ENCODE peak calls at places on chromosomes 7 and 10, in four cellular contexts. F, E, X and J are unnamed samples.
A peak's percentile ranks its signal among the peaks of the same experiment; 100 is the strongest.

GRCh38 chr7:56291-56913 is 136.0 kb upstream of the FAM20C start:
- DNase-seq in F (no peak), E (no peak), X (no peak), J (no peak)

GRCh38 chr7:112546723-112547513 is 66.1 kb downstream of the LSMEM1 start:
- DNase-seq in F (no peak), E (no peak), X (no peak), J (no peak)

GRCh38 chr10:132376394-132376851 is 20.6 kb upstream of the PWWP2B start:
- DNase-seq in F (no peak), E (no peak), X (no peak), J (peak; percentile 12)

GRCh38 chr10:51585742-51586141 is 113.7 kb downstream of the CSTF2T start:
- DNase-seq in F (no peak), E (no peak), X (no peak), J (no peak)

GRCh38 chr7:108420482-108420908 is 35.7 kb downstream of the NRCAM start:
- DNase-seq in F (no peak), E (no peak), X (no peak), J (no peak)

GRCh38 chr7:2202361-2202761 is 30.4 kb downstream of the MAD1L1 start:
- DNase-seq in F (no peak), E (no peak), X (no peak), J (no peak)

GRCh38 chr7:50303082-50303893 is 1.2 kb upstream of the IKZF1 start:
- DNase-seq in F (no peak), E (no peak), X (no peak), J (no peak)

GRCh38 chr7:91353923-91354322 is 89.7 kb downstream of the FZD1 start:
- DNase-seq in F (no peak), E (no peak), X (no peak), J (no peak)

GRCh38 chr7:22943997-22944396 is 69.9 kb downstream of the HYCC1 start:
- DNase-seq in F (no peak), E (no peak), X (no peak), J (no peak)

GRCh38 chr7:159119026-159119741 is 25.5 kb downstream of the VIPR2 start:
- DNase-seq in F (no peak), E (no peak), X (no peak), J (no peak)

GRCh38 chr7:81769891-81770818 is at the start of gene HGF:
- DNase-seq in F (no peak), E (no peak), X (no peak), J (peak; percentile 15)

GRCh38 chr10:75845538-75845937 is 414.1 kb downstream of the LRMDA start:
- DNase-seq in F (no peak), E (no peak), X (no peak), J (no peak)

GRCh38 chr7:84454174-84454959 is 259.8 kb upstream of the SEMA3A start:
- DNase-seq in F (no peak), E (no peak), X (no peak), J (no peak)

GRCh38 chr10:45372251-45372951 is 1.6 kb upstream of the ALOX5 start:
- DNase-seq in F (no peak), E (no peak), X (no peak), J (no peak)

GRCh38 chr10:130175074-130175473 is 38.9 kb downstream of the GLRX3 start:
- DNase-seq in F (peak; percentile 40), E (no peak), X (no peak), J (no peak)

GRCh38 chr10:69403519-69403918 is 13.2 kb downstream of the TACR2 start:
- DNase-seq in F (no peak), E (no peak), X (no peak), J (no peak)

GRCh38 chr7:70647801-70648491 is 484.0 kb upstream of the GALNT17 start:
- DNase-seq in F (peak; percentile 87), E (peak; percentile 77), X (peak; percentile 63), J (no peak)

GRCh38 chr7:70285176-70285575 is 686.9 kb downstream of the AUTS2 start:
- DNase-seq in F (no peak), E (no peak), X (no peak), J (no peak)